ENCODE peak calls at places on chromosomes 4 and X, in nine cellular contexts. X is activated effector memory CD4-positive, alpha-beta T cell treated with anti-CD3 and anti-CD28 coated beads, Interleukin-2, amount 50 U/mL, for 16 hours; M is SW480; B is epithelial cell of esophagus; F is NAMALWA; G is progenitor cell of endocrine pancreas; P is GM03348; I is T-helper 17 cell; E is AG08396. J is an unnamed sample.

GRCh38 chr4:99136329-99136728 is 7.8 kb downstream of the ADH4 start:
- DNase-seq in X (no peak), M (no peak), B (no peak), F (no peak), G (no peak), P (no peak), I (no peak), E (no peak), J (no peak)

GRCh38 chr4:81120055-81120454 is 89.5 kb downstream of the BMP3 start:
- DNase-seq in X (no peak), M (no peak), B (no peak), F (no peak), G (no peak), P (no peak), I (no peak), E (no peak), J (no peak)

GRCh38 chr4:15003891-15004700 is 1.8 kb downstream of the CPEB2 start:
- DNase-seq in X (peak), M (peak), B (peak), F (peak), G (peak), P (peak), I (peak), E (peak), J (peak)

GRCh38 chr4:181647396-181648107 is 595.6 kb upstream of the TENM3 start:
- DNase-seq in X (no peak), M (no peak), B (no peak), F (no peak), G (no peak), P (no peak), I (no peak), E (no peak), J (no peak)

GRCh38 chrX:103556941-103557340 is 28.4 kb upstream of the TCEAL4 start:
- DNase-seq in X (no peak), M (peak), B (peak), F (no peak), G (no peak), P (no peak), I (no peak), E (no peak), J (no peak)

GRCh38 chr4:67581208-67581857 is 22.8 kb downstream of the STAP1 start:
- DNase-seq in X (no peak), M (no peak), B (no peak), F (no peak), G (no peak), P (no peak), I (no peak), E (no peak), J (no peak)

GRCh38 chr4:186725422-186726149 is 1.9 kb upstream of the FAT1 start:
- DNase-seq in X (no peak), M (peak), B (peak), F (no peak), G (peak), P (peak), I (no peak), E (peak), J (peak)

GRCh38 chrX:41224606-41225005 is 109.4 kb upstream of the DDX3X start:
- DNase-seq in X (no peak), M (no peak), B (no peak), F (no peak), G (no peak), P (no peak), I (no peak), E (no peak), J (no peak)

GRCh38 chrX:104913348-104913747 is 307.1 kb downstream of the TEX13A start:
- DNase-seq in X (no peak), M (peak), B (peak), F (peak), G (no peak), P (peak), I (no peak), E (peak), J (peak)

GRCh38 chr4:81635747-81636146 is 164.0 kb upstream of the RASGEF1B start:
- DNase-seq in X (no peak), M (no peak), B (peak), F (peak), G (no peak), P (no peak), I (no peak), E (no peak), J (peak)

GRCh38 chr4:148574502-148574901 is 132.3 kb upstream of the NR3C2 start:
- DNase-seq in X (no peak), M (no peak), B (peak), F (no peak), G (no peak), P (peak), I (no peak), E (peak), J (no peak)

GRCh38 chrX:30875957-30876356 is 13.1 kb downstream of the TAB3 start:
- DNase-seq in X (no peak), M (no peak), B (peak), F (no peak), G (no peak), P (peak), I (no peak), E (peak), J (peak)

GRCh38 chr4:101393256-101393655 is 45.9 kb upstream of the PPP3CA start:
- DNase-seq in X (no peak), M (peak), B (peak), F (no peak), G (no peak), P (peak), I (no peak), E (peak), J (peak)

GRCh38 chrX:41276661-41277506 is 57.1 kb upstream of the DDX3X start:
- DNase-seq in X (no peak), M (no peak), B (no peak), F (no peak), G (no peak), P (peak), I (no peak), E (no peak), J (no peak)

GRCh38 chr4:121913667-121914066 is 38.2 kb downstream of the TRPC3 start:
- DNase-seq in X (no peak), M (no peak), B (no peak), F (no peak), G (no peak), P (no peak), I (no peak), E (no peak), J (no peak)

GRCh38 chr4:85430697-85431096 is 44.3 kb upstream of the ARHGAP24 start:
- DNase-seq in X (no peak), M (no peak), B (no peak), F (no peak), G (no peak), P (no peak), I (no peak), E (no peak), J (no peak)

GRCh38 chr4:1356181-1356998 is 9.4 kb downstream of the UVSSA start:
- DNase-seq in X (peak), M (peak), B (peak), F (peak), G (peak), P (peak), I (no peak), E (peak), J (peak)

GRCh38 chr4:40621592-40622512 is 7.8 kb downstream of the RBM47 start:
- DNase-seq in X (no peak), M (peak), B (peak), F (peak), G (no peak), P (peak), I (no peak), E (peak), J (peak)

GRCh38 chr4:93878566-93878965 is 50.0 kb downstream of the ATOH1 start:
- DNase-seq in X (no peak), M (no peak), B (no peak), F (no peak), G (no peak), P (no peak), I (no peak), E (no peak), J (no peak)

GRCh38 chrX:52353838-52354237 is 15.0 kb upstream of the XAGE2 start:
- DNase-seq in X (no peak), M (no peak), B (no peak), F (no peak), G (no peak), P (no peak), I (no peak), E (no peak), J (no peak)

GRCh38 chrX:13197961-13198761 is 121.7 kb downstream of the ATXN3L start:
- DNase-seq in X (no peak), M (no peak), B (no peak), F (no peak), G (no peak), P (no peak), I (no peak), E (no peak), J (no peak)

GRCh38 chrX:103953353-103953752 is 9.1 kb upstream of the TMSB15B start:
- DNase-seq in X (no peak), M (no peak), B (no peak), F (no peak), G (no peak), P (no peak), I (no peak), E (no peak), J (no peak)

J was measured in ACHN.